ENCODE peak calls at places on chromosomes 3 and 15, in four cellular contexts. K is A549, Y is HepG2, G is H1. Q is an unnamed sample.

GRCh38 chr3:59749291-59749690 is 699.5 kb upstream of the CFAP20DC start:
- DNase-seq in G (no peak), Y (no peak), K (no peak), Q (no peak)

GRCh38 chr3:58028902-58029301 is 20.7 kb downstream of the FLNB start:
- DNase-seq in K (no peak), Y (no peak), G (no peak), Q (no peak)

GRCh38 chr3:101131767-101132166 is 138.5 kb upstream of the ABI3BP start:
- DNase-seq in K (no peak), Y (no peak), G (no peak), Q (no peak)

GRCh38 chr3:8851703-8852102 is 82.3 kb upstream of the OXTR start:
- DNase-seq in Y (peak; percentile 19), K (no peak), G (no peak), Q (no peak)

GRCh38 chr3:152826476-152826875 is 8.5 kb upstream of the P2RY1 start:
- DNase-seq in K (no peak), G (no peak), Y (no peak), Q (no peak)

GRCh38 chr3:128321418-128321817 is 145.3 kb downstream of the DNAJB8 start:
- DNase-seq in G (no peak), Y (no peak), K (no peak), Q (no peak)

GRCh38 chr3:131804565-131805133 is 230.2 kb downstream of the CPNE4 start:
- DNase-seq in Y (no peak), K (no peak), G (no peak), Q (no peak)

GRCh38 chr3:52354676-52355075 is 38.6 kb downstream of the DNAH1 start:
- DNase-seq in K (no peak), G (no peak), Y (no peak), Q (no peak)

GRCh38 chr3:123412076-123412475 is 36.8 kb downstream of the ADCY5 start:
- DNase-seq in K (no peak), G (no peak), Y (no peak), Q (no peak)

GRCh38 chr3:27905625-27906024 is 183.5 kb upstream of the EOMES start:
- DNase-seq in K (no peak), G (no peak), Y (no peak), Q (no peak)

DNA sequence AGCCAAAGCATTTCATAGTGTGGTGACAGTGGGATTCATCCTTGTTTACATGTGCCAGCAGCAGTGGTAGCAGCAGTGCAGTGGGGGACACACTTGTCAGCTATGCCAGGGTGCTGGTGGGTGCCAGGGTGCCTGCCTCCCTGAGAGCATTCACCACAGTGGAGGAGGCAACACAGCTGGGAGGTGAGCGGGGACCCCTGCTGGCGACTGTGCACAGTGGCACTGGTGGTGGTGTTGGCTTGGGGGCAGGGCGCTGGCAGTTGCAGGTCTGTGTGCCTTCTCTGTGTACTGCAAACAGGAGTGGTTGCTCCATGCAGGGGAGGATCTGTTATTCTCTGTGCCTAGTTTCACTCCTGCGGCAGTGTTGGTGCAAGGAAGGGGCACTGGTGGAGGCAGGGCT is 41.2 kb downstream of the CEP63 start:
- DNase-seq in K (no peak), Y (peak; percentile 16), G (peak; percentile 13), Q (peak; percentile 11)
- TF ChIP-seq JUN in K (no peak), Y (no peak), G (no peak), Q (no peak)

GRCh38 chr15:40906101-40906946 is 12.1 kb downstream of the VPS18 start:
- DNase-seq in K (no peak), Y (peak; percentile 70), G (peak; percentile 65), Q (peak; percentile 96)
- TF ChIP-seq POLR2A in K (no peak), Y (no peak), G (no peak), Q (peak; percentile 32)

GRCh38 chr3:49869525-49870126 is at the start of gene CAMKV:
- DNase-seq in K (no peak), Y (no peak), G (no peak), Q (peak; percentile 74)
- TF ChIP-seq RFX5 in K (no peak), Y (no peak), G (no peak), Q (no peak)

GRCh38 chr3:38578551-38578950 is 70.9 kb downstream of the SCN5A start:
- DNase-seq in Y (no peak), G (no peak), K (no peak), Q (no peak)

GRCh38 chr3:38580450-38581382 is 68.8 kb downstream of the SCN5A start:
- DNase-seq in Y (no peak), G (no peak), K (no peak), Q (no peak)

GRCh38 chr3:38579551-38580449 is 69.7 kb downstream of the SCN5A start:
- DNase-seq in Y (no peak), G (no peak), K (no peak), Q (peak; percentile 19)

GRCh38 chr3:38578081-38578475 is 71.4 kb downstream of the SCN5A start:
- DNase-seq in G (no peak), K (no peak), Y (no peak), Q (no peak)

DNA sequence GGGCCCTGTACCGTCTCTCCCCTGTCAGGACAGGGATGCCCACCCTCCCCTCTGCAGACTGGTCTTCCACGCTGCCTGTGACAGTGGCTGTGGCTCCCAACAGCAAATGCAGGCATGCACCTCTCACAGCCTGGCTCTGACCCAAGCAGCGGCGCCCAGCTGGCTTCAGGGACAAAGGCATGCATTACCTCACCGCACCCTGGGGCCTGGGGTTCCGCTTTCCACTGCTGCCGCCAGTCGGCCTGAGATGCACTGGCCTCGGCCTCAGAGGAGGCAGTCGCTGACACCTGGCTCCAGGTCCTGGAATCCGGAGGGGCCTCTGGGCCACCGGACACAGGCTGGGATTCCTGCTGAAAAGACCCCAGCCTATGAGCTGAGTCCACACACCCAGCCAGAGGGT is 70.3 kb downstream of the SCN5A start:
- DNase-seq in Y (peak; percentile 18), K (no peak), G (no peak), Q (no peak)
- TF ChIP-seq JUN in Y (no peak), K (no peak), G (peak; percentile 51), Q (no peak)

Q was measured in K562.